ENCODE peak calls at places on chromosomes 5 and 9, in five cellular contexts. N is left ventricle myocardium inferior, G is A549, K is ascending aorta, I is Peyer's patch. V is an unnamed sample.

GRCh38 chr5:151751091-151751490 is 7.3 kb downstream of the ATOX1 start:
- DNase-seq in N (no peak), G (no peak), K (no peak), I (no peak), V (no peak)

GRCh38 chr5:137264573-137264972 is 234.6 kb downstream of the SPOCK1 start:
- DNase-seq in N (no peak), G (no peak), K (no peak), I (no peak), V (peak)

GRCh38 chr9:121754655-121755436 is 103.4 kb downstream of the DAB2IP start:
- DNase-seq in N (no peak), G (no peak), K (no peak), I (no peak), V (no peak)

GRCh38 chr5:127812570-127812969 is 109.4 kb downstream of the CCDC192 start:
- DNase-seq in N (no peak), G (no peak), K (no peak), I (no peak), V (no peak)

GRCh38 chr5:165775094-165775493 is 2269.7 kb downstream of the MAT2B start:
- DNase-seq in N (no peak), G (no peak), K (no peak), I (no peak), V (no peak)

GRCh38 chr5:79938468-79938867 is 52.6 kb downstream of the MTX3 start:
- DNase-seq in N (no peak), G (no peak), K (no peak), I (no peak), V (no peak)

GRCh38 chr5:109865636-109866035 is 175.9 kb downstream of the MAN2A1 start:
- DNase-seq in N (no peak), G (no peak), K (no peak), I (peak), V (peak)

GRCh38 chr9:128733256-128733655 is 9.3 kb upstream of the ZDHHC12 start:
- DNase-seq in N (peak), G (peak), K (no peak), I (peak), V (peak)

GRCh38 chr9:136728548-136729123 is 14.1 kb downstream of the LCN10 start:
- DNase-seq in N (no peak), G (no peak), K (no peak), I (no peak), V (no peak)

GRCh38 chr5:140084466-140084865 is 29.4 kb upstream of the PURA start:
- DNase-seq in N (peak), G (no peak), K (no peak), I (no peak), V (no peak)

GRCh38 chr5:16935271-16936149 is 578 bp downstream of the MYO10 start:
- DNase-seq in N (no peak), G (peak), K (no peak), I (peak), V (no peak)

GRCh38 chr5:624118-624950 is 12.2 kb downstream of the CEP72 start:
- DNase-seq in N (no peak), G (no peak), K (no peak), I (no peak), V (no peak)

GRCh38 chr9:98867109-98867433 is 59.6 kb downstream of the GALNT12 start:
- DNase-seq in N (no peak), G (no peak), K (no peak), I (no peak), V (no peak)

GRCh38 chr9:98869866-98870265 is 62.4 kb downstream of the GALNT12 start:
- DNase-seq in N (no peak), G (no peak), K (no peak), I (no peak), V (no peak)

GRCh38 chr9:98866435-98867108 is 59.1 kb downstream of the GALNT12 start:
- DNase-seq in N (no peak), G (no peak), K (no peak), I (no peak), V (no peak)

GRCh38 chr9:98869078-98869745 is 61.7 kb downstream of the GALNT12 start:
- DNase-seq in N (no peak), G (no peak), K (no peak), I (no peak), V (no peak)

GRCh38 chr9:98867434-98868168 is 60.1 kb downstream of the GALNT12 start:
- DNase-seq in N (peak), G (no peak), K (no peak), I (peak), V (peak)
- H3K27ac ChIP-seq in N (peak), G (peak), K (peak), I (peak), V (no peak)

GRCh38 chr5:15611008-15611407 is 111.0 kb downstream of the FBXL7 start:
- DNase-seq in N (no peak), G (no peak), K (no peak), I (no peak), V (no peak)

GRCh38 chr5:15612915-15613635 is 113.1 kb downstream of the FBXL7 start:
- DNase-seq in N (no peak), G (no peak), K (no peak), I (no peak), V (no peak)

GRCh38 chr5:15610216-15610615 is 110.2 kb downstream of the FBXL7 start:
- DNase-seq in N (no peak), G (no peak), K (no peak), I (no peak), V (no peak)

GRCh38 chr5:15607076-15607475 is 107.1 kb downstream of the FBXL7 start:
- DNase-seq in N (no peak), G (no peak), K (no peak), I (no peak), V (no peak)

DNA sequence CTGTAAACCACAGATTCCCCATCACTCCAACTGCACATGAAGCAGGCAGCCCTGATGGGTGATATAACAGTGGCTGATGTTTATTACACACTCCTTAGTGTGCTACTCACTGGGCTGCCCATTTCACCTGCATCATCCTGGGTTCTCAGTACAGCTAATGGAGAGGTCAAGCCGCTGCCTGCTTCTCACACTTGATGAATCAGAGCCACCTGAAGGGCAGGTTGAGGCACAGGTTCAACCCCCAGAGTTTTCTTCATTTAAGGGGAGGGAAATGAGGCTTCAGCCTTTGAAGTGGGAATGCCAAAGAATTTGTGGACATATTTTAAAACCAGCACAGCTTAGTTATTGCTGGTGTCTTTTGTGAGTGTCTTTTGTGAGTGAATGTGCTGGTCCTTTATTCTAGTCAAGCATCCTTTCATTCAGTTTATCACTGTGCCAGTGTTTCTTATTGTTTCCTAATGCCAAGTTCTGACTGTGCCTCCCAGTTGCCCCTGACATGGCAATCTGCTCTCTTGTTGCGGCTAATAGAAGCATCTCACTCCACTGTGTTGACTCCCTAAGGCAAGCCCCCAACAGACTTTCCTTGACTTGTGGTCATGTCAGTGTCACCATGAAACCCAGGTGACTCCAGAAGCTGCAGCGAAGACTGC is 109.2 kb downstream of the FBXL7 start:
- DNase-seq in N (no peak), G (no peak), K (no peak), I (no peak), V (no peak)
- H3K27ac ChIP-seq in N (no peak), G (no peak), K (no peak), I (no peak), V (no peak)

GRCh38 chr9:83151627-83152137 is 88.7 kb upstream of the RASEF start:
- DNase-seq in N (no peak), G (no peak), K (no peak), I (no peak), V (no peak)

GRCh38 chr9:83155733-83156132 is 92.8 kb upstream of the RASEF start:
- DNase-seq in N (no peak), G (no peak), K (no peak), I (no peak), V (no peak)

GRCh38 chr9:83153030-83153429 is 90.1 kb upstream of the RASEF start:
- DNase-seq in N (no peak), G (no peak), K (no peak), I (no peak), V (no peak)

GRCh38 chr9:83154821-83155220 is 91.9 kb upstream of the RASEF start:
- DNase-seq in N (no peak), G (no peak), K (no peak), I (no peak), V (peak)

DNA sequence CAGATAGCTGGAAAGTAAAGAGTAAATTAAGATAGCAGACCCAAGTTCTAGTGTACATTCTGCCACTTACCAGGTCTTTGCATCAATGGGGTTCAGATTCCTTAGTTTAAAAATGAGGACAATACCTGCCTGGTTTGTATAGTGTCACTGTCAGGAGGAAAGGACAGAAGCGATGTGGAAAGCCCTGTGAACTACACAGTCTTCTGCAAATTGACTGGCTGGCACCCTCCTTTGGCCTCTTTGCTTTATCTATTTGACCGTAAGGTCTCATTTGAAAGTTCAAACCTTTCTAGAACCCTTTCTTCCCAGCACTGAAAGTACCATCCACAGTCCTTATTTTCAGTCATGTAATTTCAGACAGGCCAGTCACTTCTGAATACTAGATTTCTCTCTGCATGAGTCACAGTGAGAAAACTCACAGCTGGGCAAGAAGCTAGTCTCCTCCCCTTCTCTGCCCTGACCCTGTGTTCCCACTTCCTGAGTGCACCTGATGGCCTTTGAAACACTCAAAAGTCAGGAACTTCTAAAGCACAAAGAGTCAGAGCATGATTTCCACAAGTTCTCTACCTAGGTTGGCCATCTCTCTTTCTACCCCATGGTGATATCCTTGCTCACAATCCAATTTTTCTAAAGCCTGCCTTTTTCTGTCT is 91.3 kb upstream of the RASEF start:
- DNase-seq in N (no peak), G (no peak), K (no peak), I (no peak), V (peak)
- H3K27ac ChIP-seq in N (no peak), G (no peak), K (no peak), I (no peak), V (no peak)

GRCh38 chr9:93209576-93210323 is 25.8 kb downstream of the WNK2 start:
- DNase-seq in N (no peak), G (no peak), K (no peak), I (no peak), V (no peak)
- H3K27ac ChIP-seq in N (peak), G (no peak), K (no peak), I (peak), V (no peak)

DNA sequence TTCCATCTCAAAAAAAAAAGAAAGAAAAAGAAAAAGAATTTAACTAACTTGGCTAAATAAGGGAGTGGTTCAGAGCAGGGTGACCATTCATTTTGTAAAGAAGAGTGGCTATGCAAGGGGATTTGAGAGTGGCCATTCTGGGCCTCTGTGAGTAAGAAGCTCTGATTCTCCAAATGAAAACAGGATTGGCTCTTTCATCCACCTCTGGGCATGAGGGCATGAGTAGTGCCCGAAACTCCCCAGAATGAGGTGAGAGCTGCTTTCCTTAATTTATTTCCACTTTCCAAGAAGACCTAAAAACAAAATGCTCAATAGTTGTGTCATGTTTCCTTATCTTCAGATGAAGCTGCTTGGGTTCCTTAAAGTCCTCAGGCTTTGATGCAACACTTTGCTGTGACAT is 3.0 kb upstream of the ZCCHC10 start:
- DNase-seq in N (no peak), G (no peak), K (no peak), I (no peak), V (no peak)
- H3K27ac ChIP-seq in N (no peak), G (no peak), K (peak), I (no peak), V (no peak)

DNA sequence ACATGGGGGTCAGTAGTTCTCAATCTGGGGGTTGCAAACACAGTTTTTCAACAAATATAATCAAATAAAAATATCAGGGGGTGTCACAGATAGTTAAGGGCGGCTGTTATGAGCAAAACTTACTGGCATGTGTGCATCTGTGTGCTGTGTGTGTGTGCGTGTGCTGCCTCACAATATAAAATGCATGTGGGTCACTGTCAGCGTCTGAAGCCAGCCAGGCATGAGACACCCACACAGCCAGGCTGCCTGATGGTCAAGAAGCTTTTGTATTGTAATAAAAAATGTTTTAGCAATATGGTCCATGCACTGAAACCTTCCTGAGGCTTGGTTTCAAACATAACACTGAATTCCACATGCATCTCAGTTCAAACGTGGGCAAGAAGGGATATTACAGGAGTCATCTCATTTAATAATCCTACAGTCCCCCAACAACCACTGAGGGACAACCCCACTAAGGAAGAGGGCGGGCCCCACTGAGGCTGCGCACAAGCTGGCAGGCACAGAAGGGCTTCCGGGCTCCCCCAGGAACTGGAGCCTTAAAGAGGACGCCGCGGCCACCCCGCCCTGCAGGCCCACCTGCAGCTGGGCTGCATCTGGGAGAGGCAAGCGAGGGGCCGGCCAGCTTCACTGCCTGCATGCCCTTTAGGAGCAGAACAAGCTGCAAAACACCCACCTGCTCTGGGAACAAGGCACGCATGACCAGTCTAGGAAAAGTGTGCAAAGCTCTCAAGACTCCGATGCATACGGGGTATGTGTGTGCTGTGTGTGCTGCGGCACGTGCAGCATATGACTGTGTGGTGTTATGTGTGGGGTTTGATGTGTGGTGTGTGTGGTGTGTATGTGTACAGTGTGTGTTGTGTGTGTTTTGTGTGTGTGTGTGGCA is 14.1 kb downstream of the SEMA4D start:
- DNase-seq in N (no peak), G (no peak), K (no peak), I (peak), V (no peak)
- H3K27ac ChIP-seq in N (no peak), G (no peak), K (no peak), I (peak), V (no peak)

DNA sequence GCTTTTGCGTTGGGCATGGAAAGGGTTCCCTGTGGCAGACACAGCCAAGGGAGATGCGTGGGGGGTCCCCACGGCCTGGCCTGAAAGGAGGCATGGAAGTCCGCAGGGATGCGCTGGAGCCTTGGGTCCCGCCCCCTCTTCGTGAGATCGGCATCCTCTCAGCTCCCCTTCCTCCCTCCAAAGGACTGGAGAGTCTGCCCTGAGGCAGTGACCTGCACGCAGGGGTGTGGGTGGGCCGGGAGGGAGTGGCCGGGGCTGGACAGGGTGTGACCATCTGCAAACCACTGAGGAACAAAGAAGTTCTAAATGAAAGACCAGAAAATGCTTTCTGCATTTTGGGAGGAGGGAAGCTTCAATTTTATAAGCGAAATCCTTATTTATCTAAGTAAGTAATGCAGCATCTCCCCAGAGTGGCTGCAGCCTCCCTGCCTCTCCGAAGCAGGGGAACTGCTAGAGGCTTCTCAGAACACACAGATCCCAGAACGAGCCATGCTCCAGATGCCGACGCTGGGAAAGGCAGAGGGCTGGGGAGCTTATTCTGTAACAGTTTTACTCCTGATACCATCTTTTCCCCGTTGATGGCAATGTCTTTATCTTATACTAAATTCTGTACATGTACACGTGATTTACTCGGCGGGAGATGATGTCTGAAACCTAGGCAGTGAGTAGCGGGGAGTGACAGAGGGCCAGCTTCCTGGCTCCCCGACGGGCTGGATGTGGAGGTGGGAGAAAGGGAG is 221.7 kb downstream of the FANCC start:
- DNase-seq in N (no peak), G (no peak), K (no peak), I (no peak), V (no peak)
- H3K27ac ChIP-seq in N (peak), G (peak), K (peak), I (peak), V (no peak)

V was measured in brain microvascular endothelial cell.